ENCODE peak calls at places on chromosome 2, in six cellular contexts. K is HuH-7.5; Y is CD4-positive, alpha-beta T cell; D is HS-5; Q is left kidney; U is H4. R is an unnamed sample.

GRCh38 chr2:85790499-85790898 is 36.7 kb downstream of the ATOH8 start:
- DNase-seq in K (no peak), Y (no peak), D (no peak), Q (no peak), U (no peak), R (no peak)

GRCh38 chr2:216849987-216850386 is 9.9 kb downstream of the TNP1 start:
- DNase-seq in K (no peak), Y (no peak), D (no peak), Q (no peak), U (no peak), R (peak)

GRCh38 chr2:228321019-228321418 is 139.5 kb upstream of the SPHKAP start:
- DNase-seq in K (no peak), Y (no peak), D (no peak), Q (no peak), U (no peak), R (no peak)

GRCh38 chr2:12842917-12843316 is 126.2 kb downstream of the TRIB2 start:
- DNase-seq in K (no peak), Y (no peak), D (no peak), Q (no peak), U (no peak), R (no peak)

GRCh38 chr2:3523551-3524041 is 4.3 kb upstream of the ADI1 start:
- DNase-seq in K (no peak), Y (no peak), D (no peak), Q (no peak), U (no peak), R (no peak)

GRCh38 chr2:25419678-25420242 is 78.0 kb upstream of the DNMT3A start:
- DNase-seq in K (no peak), Y (no peak), D (no peak), Q (no peak), U (no peak), R (no peak)

GRCh38 chr2:196601430-196602306 is 37.8 kb upstream of the CCDC150 start:
- DNase-seq in K (peak), Y (no peak), D (peak), Q (peak), U (peak), R (peak)

GRCh38 chr2:137202310-137202709 is 437.0 kb downstream of the THSD7B start:
- DNase-seq in K (no peak), Y (no peak), D (no peak), Q (peak), U (no peak), R (no peak)

GRCh38 chr2:44778671-44779476 is 162.6 kb upstream of the SIX3 start:
- DNase-seq in K (no peak), Y (no peak), D (no peak), Q (peak), U (no peak), R (no peak)

GRCh38 chr2:138382672-138383071 is 118.9 kb upstream of the SPOPL start:
- DNase-seq in K (no peak), Y (no peak), D (no peak), Q (no peak), U (no peak), R (no peak)

GRCh38 chr2:241579281-241579680 is 20.7 kb downstream of the BOK start:
- DNase-seq in K (no peak), Y (no peak), D (no peak), Q (no peak), U (no peak), R (no peak)

GRCh38 chr2:3595985-3596384 is 1.1 kb downstream of the COLEC11 start:
- DNase-seq in K (no peak), Y (no peak), D (no peak), Q (no peak), U (no peak), R (no peak)

GRCh38 chr2:105258835-105259350 is 17.4 kb downstream of the GPR45 start:
- DNase-seq in K (no peak), Y (no peak), D (no peak), Q (no peak), U (no peak), R (peak)

GRCh38 chr2:188976545-188977268 is 2.5 kb downstream of the COL3A1 start:
- DNase-seq in K (no peak), Y (no peak), D (peak), Q (peak), U (peak), R (peak)

GRCh38 chr2:60766283-60766682 is 10.2 kb downstream of the PAPOLG start:
- DNase-seq in K (no peak), Y (no peak), D (no peak), Q (no peak), U (no peak), R (no peak)

GRCh38 chr2:149261672-149262071 is 68.7 kb upstream of the LYPD6 start:
- DNase-seq in K (no peak), Y (no peak), D (no peak), Q (peak), U (no peak), R (peak)

GRCh38 chr2:48433682-48434081 is 96.3 kb upstream of the STON1 start:
- DNase-seq in K (no peak), Y (no peak), D (no peak), Q (no peak), U (no peak), R (no peak)

GRCh38 chr2:237128026-237128703 is 42.5 kb downstream of the COPS8 start:
- DNase-seq in K (no peak), Y (no peak), D (peak), Q (peak), U (peak), R (peak)